ENCODE peak calls at places on chromosomes 6 and 20, in seven cellular contexts. I is left ventricle myocardium inferior, O is cardiac muscle cell, U is sciatic nerve, D is mesendoderm, S is M059J, T is omental fat pad. C is an unnamed sample.

GRCh38 chr6:49462071-49462470 is 982 bp downstream of the MMUT start:
- DNase-seq in T (no peak), O (no peak), I (no peak), S (no peak), U (no peak), D (no peak), C (peak; percentile 39)

GRCh38 chr6:33142501-33142900 is 49.8 kb downstream of the COL11A2 start:
- DNase-seq in D (no peak), T (no peak), S (no peak), U (no peak), I (no peak), O (no peak), C (no peak)

GRCh38 chr6:85008311-85009015 is 244.1 kb upstream of the TBX18 start:
- DNase-seq in U (no peak), S (peak; percentile 4), T (no peak), O (no peak), D (peak; percentile 39), I (no peak), C (no peak)

GRCh38 chr20:1887321-1887720 is 7.9 kb upstream of the SIRPA start:
- DNase-seq in S (no peak), D (no peak), O (no peak), I (no peak), U (no peak), T (no peak), C (no peak)

GRCh38 chr6:143556529-143556928 is 45.0 kb upstream of the FUCA2 start:
- DNase-seq in I (no peak), D (peak; percentile 87), S (peak; percentile 96), T (no peak), U (no peak), O (no peak), C (peak; percentile 50)

GRCh38 chr6:136030131-136030530 is 178.6 kb downstream of the PDE7B start:
- DNase-seq in D (no peak), S (no peak), O (no peak), T (no peak), U (no peak), I (no peak), C (no peak)

GRCh38 chr6:122730775-122731386 is 48.6 kb upstream of the FABP7 start:
- DNase-seq in S (peak; percentile 46), I (no peak), U (no peak), D (peak; percentile 40), O (peak; percentile 45), T (no peak), C (peak; percentile 60)

GRCh38 chr6:84284428-84285033 is 57.1 kb upstream of the CEP162 start:
- DNase-seq in T (no peak), O (peak; percentile 40), S (peak; percentile 2), I (no peak), D (peak; percentile 46), U (no peak), C (peak; percentile 8)

GRCh38 chr6:138231399-138231886 is 13.2 kb upstream of the PBOV1 start:
- DNase-seq in U (no peak), O (no peak), D (no peak), T (no peak), S (peak; percentile 22), I (no peak), C (no peak)

GRCh38 chr20:49914310-49915117 is 815 bp downstream of the SPATA2 start:
- DNase-seq in U (no peak), S (peak; percentile 46), T (no peak), I (no peak), D (peak; percentile 88), O (no peak), C (no peak)

GRCh38 chr6:134436950-134437349 is 119.0 kb upstream of the SGK1 start:
- DNase-seq in O (no peak), D (no peak), S (peak; percentile 38), T (no peak), U (no peak), I (no peak), C (peak; percentile 68)

GRCh38 chr20:61708891-61709290 is 356.8 kb downstream of the TAF4 start:
- DNase-seq in D (no peak), U (no peak), I (no peak), T (no peak), S (no peak), O (no peak), C (no peak)

GRCh38 chr6:134719850-134720249 is 230.1 kb downstream of the ALDH8A1 start:
- DNase-seq in T (no peak), U (no peak), S (no peak), I (no peak), D (no peak), O (no peak), C (peak; percentile 45)

GRCh38 chr6:70954750-70955149 is 2.1 kb downstream of the B3GAT2 start:
- DNase-seq in D (peak; percentile 6), S (no peak), I (no peak), T (no peak), U (no peak), O (no peak), C (no peak)

GRCh38 chr20:298755-299391 is 1.5 kb downstream of the ZCCHC3 start:
- DNase-seq in I (no peak), U (no peak), D (no peak), O (no peak), S (no peak), T (no peak), C (no peak)

GRCh38 chr6:156461647-156462046 is 315.5 kb upstream of the ARID1B start:
- DNase-seq in I (no peak), U (no peak), T (no peak), D (no peak), S (no peak), O (no peak), C (no peak)

GRCh38 chr20:44614525-44614924 is 32.1 kb downstream of the PKIG start:
- DNase-seq in D (no peak), O (no peak), S (no peak), U (no peak), T (no peak), I (peak; percentile 69), C (no peak)

GRCh38 chr20:16415079-16415478 is 158.2 kb downstream of the KIF16B start:
- DNase-seq in D (no peak), O (no peak), U (no peak), I (no peak), S (no peak), T (no peak), C (no peak)

C was measured in fibroblast of villous mesenchyme.